ENCODE peak calls at places on chromosomes 5 and 9, in ten cellular contexts. One of them, this sample, is unnamed.

GRCh38 chr5:78778538-78778937 is 130.0 kb upstream of the LHFPL2 start:
- DNase-seq in glutamatergic neuron: no peak
- DNase-seq in NCI-H187: no peak
- DNase-seq in small intestine: no peak
- DNase-seq in RPMI7951: peak
- DNase-seq in amniotic stem cell: no peak
- DNase-seq in endodermal cell: no peak
- DNase-seq in foreskin melanocyte: no peak
- DNase-seq in CD8-positive, alpha-beta T cell: no peak
- DNase-seq in activated T-cell treated with anti-CD3 and anti-CD28 coated beads, Interleukin-2, amount 50 U/mL, for 24 hours: no peak
- DNase-seq in this sample: no peak

GRCh38 chr9:13857521-13857920 is 456.4 kb downstream of the NFIB start:
- DNase-seq in glutamatergic neuron: no peak
- DNase-seq in foreskin melanocyte: peak
- DNase-seq in RPMI7951: no peak
- DNase-seq in CD8-positive, alpha-beta T cell: no peak
- DNase-seq in amniotic stem cell: no peak
- DNase-seq in NCI-H187: no peak
- DNase-seq in activated T-cell treated with anti-CD3 and anti-CD28 coated beads, Interleukin-2, amount 50 U/mL, for 24 hours: no peak
- DNase-seq in small intestine: no peak
- DNase-seq in endodermal cell: no peak
- DNase-seq in this sample: no peak

GRCh38 chr9:133304158-133304470 is 29.1 kb upstream of the ABO start:
- DNase-seq in activated T-cell treated with anti-CD3 and anti-CD28 coated beads, Interleukin-2, amount 50 U/mL, for 24 hours: no peak
- DNase-seq in endodermal cell: no peak
- DNase-seq in NCI-H187: no peak
- DNase-seq in RPMI7951: no peak
- DNase-seq in amniotic stem cell: no peak
- DNase-seq in glutamatergic neuron: peak
- DNase-seq in foreskin melanocyte: no peak
- DNase-seq in CD8-positive, alpha-beta T cell: no peak
- DNase-seq in small intestine: no peak
- DNase-seq in this sample: no peak

GRCh38 chr5:84372066-84372700 is 12.5 kb downstream of the EDIL3 start:
- DNase-seq in CD8-positive, alpha-beta T cell: no peak
- DNase-seq in amniotic stem cell: no peak
- DNase-seq in activated T-cell treated with anti-CD3 and anti-CD28 coated beads, Interleukin-2, amount 50 U/mL, for 24 hours: no peak
- DNase-seq in glutamatergic neuron: no peak
- DNase-seq in RPMI7951: peak
- DNase-seq in NCI-H187: no peak
- DNase-seq in endodermal cell: no peak
- DNase-seq in small intestine: no peak
- DNase-seq in foreskin melanocyte: no peak
- DNase-seq in this sample: no peak

GRCh38 chr9:78973906-78974305 is 597.9 kb upstream of the TLE4 start:
- DNase-seq in activated T-cell treated with anti-CD3 and anti-CD28 coated beads, Interleukin-2, amount 50 U/mL, for 24 hours: no peak
- DNase-seq in RPMI7951: peak
- DNase-seq in glutamatergic neuron: no peak
- DNase-seq in amniotic stem cell: peak
- DNase-seq in endodermal cell: no peak
- DNase-seq in foreskin melanocyte: no peak
- DNase-seq in NCI-H187: no peak
- DNase-seq in small intestine: no peak
- DNase-seq in CD8-positive, alpha-beta T cell: no peak
- DNase-seq in this sample: no peak

GRCh38 chr5:95761771-95762680 is 30.9 kb downstream of the RHOBTB3 start:
- DNase-seq in endodermal cell: no peak
- DNase-seq in small intestine: no peak
- DNase-seq in CD8-positive, alpha-beta T cell: no peak
- DNase-seq in glutamatergic neuron: peak
- DNase-seq in NCI-H187: no peak
- DNase-seq in activated T-cell treated with anti-CD3 and anti-CD28 coated beads, Interleukin-2, amount 50 U/mL, for 24 hours: no peak
- DNase-seq in RPMI7951: peak
- DNase-seq in amniotic stem cell: no peak
- DNase-seq in foreskin melanocyte: no peak
- DNase-seq in this sample: peak

GRCh38 chr9:113651896-113652295 is 188.4 kb downstream of the RGS3 start:
- DNase-seq in endodermal cell: peak
- DNase-seq in foreskin melanocyte: no peak
- DNase-seq in RPMI7951: no peak
- DNase-seq in small intestine: no peak
- DNase-seq in activated T-cell treated with anti-CD3 and anti-CD28 coated beads, Interleukin-2, amount 50 U/mL, for 24 hours: peak
- DNase-seq in amniotic stem cell: no peak
- DNase-seq in CD8-positive, alpha-beta T cell: no peak
- DNase-seq in glutamatergic neuron: no peak
- DNase-seq in NCI-H187: no peak
- DNase-seq in this sample: no peak

GRCh38 chr9:121958530-121958929 is 134.6 kb downstream of the TTLL11 start:
- DNase-seq in glutamatergic neuron: no peak
- DNase-seq in RPMI7951: peak
- DNase-seq in foreskin melanocyte: no peak
- DNase-seq in NCI-H187: no peak
- DNase-seq in amniotic stem cell: no peak
- DNase-seq in endodermal cell: no peak
- DNase-seq in small intestine: no peak
- DNase-seq in CD8-positive, alpha-beta T cell: no peak
- DNase-seq in activated T-cell treated with anti-CD3 and anti-CD28 coated beads, Interleukin-2, amount 50 U/mL, for 24 hours: no peak
- DNase-seq in this sample: no peak

GRCh38 chr5:175821790-175822211 is 49.6 kb upstream of the CPLX2 start:
- DNase-seq in NCI-H187: no peak
- DNase-seq in CD8-positive, alpha-beta T cell: no peak
- DNase-seq in glutamatergic neuron: no peak
- DNase-seq in activated T-cell treated with anti-CD3 and anti-CD28 coated beads, Interleukin-2, amount 50 U/mL, for 24 hours: peak
- DNase-seq in small intestine: no peak
- DNase-seq in amniotic stem cell: no peak
- DNase-seq in endodermal cell: no peak
- DNase-seq in RPMI7951: peak
- DNase-seq in foreskin melanocyte: no peak
- DNase-seq in this sample: no peak

GRCh38 chr5:30572279-30572678 is 621.2 kb upstream of the CDH6 start:
- DNase-seq in endodermal cell: no peak
- DNase-seq in foreskin melanocyte: no peak
- DNase-seq in small intestine: no peak
- DNase-seq in amniotic stem cell: no peak
- DNase-seq in RPMI7951: peak
- DNase-seq in NCI-H187: no peak
- DNase-seq in glutamatergic neuron: no peak
- DNase-seq in activated T-cell treated with anti-CD3 and anti-CD28 coated beads, Interleukin-2, amount 50 U/mL, for 24 hours: no peak
- DNase-seq in CD8-positive, alpha-beta T cell: no peak
- DNase-seq in this sample: no peak

GRCh38 chr5:152730176-152730575 is 325.1 kb upstream of the NMUR2 start:
- DNase-seq in small intestine: no peak
- DNase-seq in endodermal cell: no peak
- DNase-seq in NCI-H187: no peak
- DNase-seq in foreskin melanocyte: no peak
- DNase-seq in glutamatergic neuron: no peak
- DNase-seq in RPMI7951: no peak
- DNase-seq in activated T-cell treated with anti-CD3 and anti-CD28 coated beads, Interleukin-2, amount 50 U/mL, for 24 hours: no peak
- DNase-seq in amniotic stem cell: no peak
- DNase-seq in CD8-positive, alpha-beta T cell: no peak
- DNase-seq in this sample: no peak

GRCh38 chr5:42992035-42992570 is 48.0 kb downstream of the ANXA2R start:
- DNase-seq in foreskin melanocyte: no peak
- DNase-seq in endodermal cell: peak
- DNase-seq in CD8-positive, alpha-beta T cell: peak
- DNase-seq in glutamatergic neuron: peak
- DNase-seq in amniotic stem cell: peak
- DNase-seq in small intestine: peak
- DNase-seq in RPMI7951: no peak
- DNase-seq in activated T-cell treated with anti-CD3 and anti-CD28 coated beads, Interleukin-2, amount 50 U/mL, for 24 hours: peak
- DNase-seq in NCI-H187: peak
- DNase-seq in this sample: peak

GRCh38 chr5:75037106-75037505 is 15.3 kb downstream of the GCNT4 start:
- DNase-seq in activated T-cell treated with anti-CD3 and anti-CD28 coated beads, Interleukin-2, amount 50 U/mL, for 24 hours: no peak
- DNase-seq in endodermal cell: peak
- DNase-seq in RPMI7951: peak
- DNase-seq in glutamatergic neuron: no peak
- DNase-seq in small intestine: peak
- DNase-seq in foreskin melanocyte: no peak
- DNase-seq in NCI-H187: no peak
- DNase-seq in amniotic stem cell: no peak
- DNase-seq in CD8-positive, alpha-beta T cell: no peak
- DNase-seq in this sample: no peak

GRCh38 chr5:43294226-43294625 is 19.0 kb downstream of the HMGCS1 start:
- DNase-seq in activated T-cell treated with anti-CD3 and anti-CD28 coated beads, Interleukin-2, amount 50 U/mL, for 24 hours: no peak
- DNase-seq in RPMI7951: no peak
- DNase-seq in NCI-H187: no peak
- DNase-seq in foreskin melanocyte: no peak
- DNase-seq in endodermal cell: no peak
- DNase-seq in CD8-positive, alpha-beta T cell: no peak
- DNase-seq in small intestine: no peak
- DNase-seq in amniotic stem cell: no peak
- DNase-seq in glutamatergic neuron: no peak
- DNase-seq in this sample: no peak

GRCh38 chr5:81520769-81521168 is 126.8 kb upstream of the ACOT12 start:
- DNase-seq in amniotic stem cell: no peak
- DNase-seq in activated T-cell treated with anti-CD3 and anti-CD28 coated beads, Interleukin-2, amount 50 U/mL, for 24 hours: no peak
- DNase-seq in RPMI7951: no peak
- DNase-seq in small intestine: no peak
- DNase-seq in endodermal cell: no peak
- DNase-seq in NCI-H187: no peak
- DNase-seq in CD8-positive, alpha-beta T cell: no peak
- DNase-seq in glutamatergic neuron: no peak
- DNase-seq in foreskin melanocyte: no peak
- DNase-seq in this sample: no peak

GRCh38 chr9:81032831-81033230 is 656.5 kb downstream of the TLE1 start:
- DNase-seq in RPMI7951: peak
- DNase-seq in glutamatergic neuron: no peak
- DNase-seq in CD8-positive, alpha-beta T cell: no peak
- DNase-seq in endodermal cell: no peak
- DNase-seq in amniotic stem cell: no peak
- DNase-seq in foreskin melanocyte: peak
- DNase-seq in NCI-H187: no peak
- DNase-seq in activated T-cell treated with anti-CD3 and anti-CD28 coated beads, Interleukin-2, amount 50 U/mL, for 24 hours: no peak
- DNase-seq in small intestine: no peak
- DNase-seq in this sample: peak

GRCh38 chr5:130104895-130105684 is 200.8 kb downstream of the CHSY3 start:
- DNase-seq in endodermal cell: no peak
- DNase-seq in small intestine: no peak
- DNase-seq in glutamatergic neuron: no peak
- DNase-seq in activated T-cell treated with anti-CD3 and anti-CD28 coated beads, Interleukin-2, amount 50 U/mL, for 24 hours: no peak
- DNase-seq in amniotic stem cell: no peak
- DNase-seq in CD8-positive, alpha-beta T cell: no peak
- DNase-seq in NCI-H187: no peak
- DNase-seq in RPMI7951: no peak
- DNase-seq in foreskin melanocyte: no peak
- DNase-seq in this sample: no peak

GRCh38 chr5:61783481-61783880 is 451.4 kb downstream of the ZSWIM6 start:
- DNase-seq in amniotic stem cell: no peak
- DNase-seq in NCI-H187: no peak
- DNase-seq in small intestine: no peak
- DNase-seq in RPMI7951: no peak
- DNase-seq in CD8-positive, alpha-beta T cell: no peak
- DNase-seq in foreskin melanocyte: no peak
- DNase-seq in activated T-cell treated with anti-CD3 and anti-CD28 coated beads, Interleukin-2, amount 50 U/mL, for 24 hours: no peak
- DNase-seq in glutamatergic neuron: no peak
- DNase-seq in endodermal cell: no peak
- DNase-seq in this sample: no peak

GRCh38 chr9:22447607-22448305 is 1.1 kb downstream of the DMRTA1 start:
- DNase-seq in NCI-H187: no peak
- DNase-seq in endodermal cell: peak
- DNase-seq in RPMI7951: no peak
- DNase-seq in foreskin melanocyte: no peak
- DNase-seq in glutamatergic neuron: no peak
- DNase-seq in small intestine: no peak
- DNase-seq in activated T-cell treated with anti-CD3 and anti-CD28 coated beads, Interleukin-2, amount 50 U/mL, for 24 hours: no peak
- DNase-seq in CD8-positive, alpha-beta T cell: no peak
- DNase-seq in amniotic stem cell: no peak
- DNase-seq in this sample: peak

GRCh38 chr9:86546712-86547111 is 192.5 kb upstream of the TUT7 start:
- DNase-seq in glutamatergic neuron: no peak
- DNase-seq in foreskin melanocyte: no peak
- DNase-seq in NCI-H187: no peak
- DNase-seq in activated T-cell treated with anti-CD3 and anti-CD28 coated beads, Interleukin-2, amount 50 U/mL, for 24 hours: no peak
- DNase-seq in amniotic stem cell: no peak
- DNase-seq in small intestine: no peak
- DNase-seq in RPMI7951: no peak
- DNase-seq in endodermal cell: no peak
- DNase-seq in CD8-positive, alpha-beta T cell: no peak
- DNase-seq in this sample: no peak

GRCh38 chr5:13739462-13739861 is 205.0 kb downstream of the DNAH5 start:
- DNase-seq in activated T-cell treated with anti-CD3 and anti-CD28 coated beads, Interleukin-2, amount 50 U/mL, for 24 hours: no peak
- DNase-seq in foreskin melanocyte: no peak
- DNase-seq in glutamatergic neuron: no peak
- DNase-seq in CD8-positive, alpha-beta T cell: no peak
- DNase-seq in NCI-H187: no peak
- DNase-seq in endodermal cell: no peak
- DNase-seq in RPMI7951: no peak
- DNase-seq in small intestine: no peak
- DNase-seq in amniotic stem cell: no peak
- DNase-seq in this sample: no peak

GRCh38 chr5:80225954-80226353 is 29.9 kb downstream of the SERINC5 start:
- DNase-seq in RPMI7951: no peak
- DNase-seq in amniotic stem cell: no peak
- DNase-seq in NCI-H187: no peak
- DNase-seq in glutamatergic neuron: no peak
- DNase-seq in activated T-cell treated with anti-CD3 and anti-CD28 coated beads, Interleukin-2, amount 50 U/mL, for 24 hours: no peak
- DNase-seq in CD8-positive, alpha-beta T cell: peak
- DNase-seq in small intestine: no peak
- DNase-seq in endodermal cell: no peak
- DNase-seq in foreskin melanocyte: no peak
- DNase-seq in this sample: no peak

GRCh38 chr5:126917918-126918623 is 112.3 kb downstream of the MARCHF3 start:
- DNase-seq in NCI-H187: peak
- DNase-seq in CD8-positive, alpha-beta T cell: no peak
- DNase-seq in small intestine: peak
- DNase-seq in activated T-cell treated with anti-CD3 and anti-CD28 coated beads, Interleukin-2, amount 50 U/mL, for 24 hours: no peak
- DNase-seq in glutamatergic neuron: peak
- DNase-seq in amniotic stem cell: no peak
- DNase-seq in RPMI7951: peak
- DNase-seq in endodermal cell: no peak
- DNase-seq in foreskin melanocyte: no peak
- DNase-seq in this sample: peak

GRCh38 chr5:61123145-61123544 is 39.1 kb downstream of the SMIM15 start:
- DNase-seq in RPMI7951: no peak
- DNase-seq in amniotic stem cell: no peak
- DNase-seq in foreskin melanocyte: no peak
- DNase-seq in NCI-H187: no peak
- DNase-seq in glutamatergic neuron: no peak
- DNase-seq in CD8-positive, alpha-beta T cell: no peak
- DNase-seq in endodermal cell: no peak
- DNase-seq in small intestine: peak
- DNase-seq in activated T-cell treated with anti-CD3 and anti-CD28 coated beads, Interleukin-2, amount 50 U/mL, for 24 hours: no peak
- DNase-seq in this sample: no peak

GRCh38 chr5:112551437-112552018 is 132.5 kb upstream of the EPB41L4A start:
- DNase-seq in amniotic stem cell: peak
- DNase-seq in NCI-H187: peak
- DNase-seq in small intestine: peak
- DNase-seq in CD8-positive, alpha-beta T cell: peak
- DNase-seq in activated T-cell treated with anti-CD3 and anti-CD28 coated beads, Interleukin-2, amount 50 U/mL, for 24 hours: no peak
- DNase-seq in RPMI7951: peak
- DNase-seq in endodermal cell: peak
- DNase-seq in foreskin melanocyte: peak
- DNase-seq in glutamatergic neuron: no peak
- DNase-seq in this sample: peak

GRCh38 chr9:16031486-16031885 is 478.6 kb downstream of the CCDC171 start:
- DNase-seq in amniotic stem cell: no peak
- DNase-seq in NCI-H187: no peak
- DNase-seq in RPMI7951: peak
- DNase-seq in activated T-cell treated with anti-CD3 and anti-CD28 coated beads, Interleukin-2, amount 50 U/mL, for 24 hours: no peak
- DNase-seq in CD8-positive, alpha-beta T cell: no peak
- DNase-seq in small intestine: no peak
- DNase-seq in glutamatergic neuron: no peak
- DNase-seq in foreskin melanocyte: no peak
- DNase-seq in endodermal cell: no peak
- DNase-seq in this sample: no peak

GRCh38 chr9:32524558-32525461 is 1.2 kb downstream of the RIGI start:
- DNase-seq in RPMI7951: no peak
- DNase-seq in foreskin melanocyte: no peak
- DNase-seq in amniotic stem cell: no peak
- DNase-seq in activated T-cell treated with anti-CD3 and anti-CD28 coated beads, Interleukin-2, amount 50 U/mL, for 24 hours: peak
- DNase-seq in small intestine: peak
- DNase-seq in glutamatergic neuron: no peak
- DNase-seq in endodermal cell: peak
- DNase-seq in NCI-H187: no peak
- DNase-seq in CD8-positive, alpha-beta T cell: no peak
- DNase-seq in this sample: peak